ENCODE peak calls at places on chromosomes 6 and 20, in seven cellular contexts. U, E, K, I, C, H and Q are unnamed samples.

GRCh38 chr6:149015877-149016525 is 269.2 kb downstream of the UST start:
- DNase-seq in E (no peak), K (no peak), I (no peak), H (no peak), U (no peak), C (no peak), Q (no peak)

GRCh38 chr6:144581807-144582537 is 296.8 kb downstream of the UTRN start:
- DNase-seq in K (peak; percentile 25), I (peak; percentile 27), E (peak; percentile 44), H (peak; percentile 35), U (no peak), C (peak; percentile 23), Q (no peak)

GRCh38 chr6:130720076-130720475 is 107.1 kb upstream of the SMLR1 start:
- DNase-seq in H (no peak), E (no peak), K (no peak), C (no peak), U (no peak), I (no peak), Q (no peak)

GRCh38 chr20:63740070-63740500 is 509 bp downstream of the SLC2A4RG start:
- DNase-seq in U (peak; percentile 57), I (no peak), K (no peak), E (peak; percentile 7), H (no peak), C (peak; percentile 83), Q (no peak)

GRCh38 chr20:36181934-36182603 is 27.5 kb downstream of the EPB41L1 start:
- DNase-seq in E (peak; percentile 87), K (no peak), U (no peak), C (peak; percentile 28), H (peak; percentile 78), I (no peak), Q (no peak)

GRCh38 chr6:170174124-170174770 is 116.6 kb downstream of the DLL1 start:
- DNase-seq in E (no peak), H (no peak), K (no peak), C (no peak), I (no peak), U (peak; percentile 29), Q (no peak)

GRCh38 chr6:32967151-32968091 is 973 bp upstream of the BRD2 start:
- DNase-seq in E (peak; percentile 49), H (peak; percentile 87), U (peak; percentile 44), C (peak; percentile 47), K (peak; percentile 80), I (peak; percentile 73), Q (no peak)

GRCh38 chr6:86407128-86407527 is 530.2 kb upstream of the HTR1E start:
- DNase-seq in C (no peak), U (no peak), I (no peak), H (no peak), K (no peak), E (no peak), Q (no peak)

GRCh38 chr6:25537349-25538018 is 114.5 kb upstream of the SCGN start:
- DNase-seq in E (no peak), H (no peak), K (no peak), I (no peak), C (no peak), U (no peak), Q (no peak)

GRCh38 chr6:149636116-149636515 is 12.4 kb downstream of the KATNA1 start:
- DNase-seq in I (peak; percentile 41), K (peak; percentile 46), H (no peak), E (peak; percentile 63), C (no peak), U (no peak), Q (no peak)

GRCh38 chr6:165931675-165932074 is 236.0 kb downstream of the TBXT start:
- DNase-seq in H (no peak), C (no peak), E (no peak), K (no peak), U (no peak), I (no peak), Q (no peak)

GRCh38 chr20:35398660-35399144 is 13.1 kb downstream of the UQCC1 start:
- DNase-seq in I (no peak), K (no peak), E (peak; percentile 26), C (no peak), U (no peak), H (peak; percentile 30), Q (no peak)

GRCh38 chr6:52647199-52647598 is 23.7 kb upstream of the TMEM14A start:
- DNase-seq in E (peak; percentile 72), K (no peak), I (no peak), C (no peak), U (no peak), H (no peak), Q (no peak)

GRCh38 chr20:59365611-59366284 is 65.3 kb downstream of the EDN3 start:
- DNase-seq in I (no peak), H (no peak), K (no peak), U (no peak), E (no peak), C (no peak), Q (no peak)

GRCh38 chr6:11894212-11894611 is 115.6 kb upstream of the ADTRP start:
- DNase-seq in I (no peak), C (no peak), U (no peak), E (no peak), K (no peak), H (no peak), Q (no peak)

GRCh38 chr6:90940812-90941481 is 354.1 kb upstream of the MAP3K7 start:
- DNase-seq in I (peak; percentile 43), H (peak; percentile 44), K (peak; percentile 57), E (peak; percentile 66), C (peak; percentile 28), U (no peak), Q (peak; percentile 80)

GRCh38 chr20:11807070-11807741 is 110.5 kb upstream of the BTBD3 start:
- DNase-seq in I (no peak), U (no peak), E (peak; percentile 93), C (no peak), H (no peak), K (peak; percentile 30), Q (no peak)

GRCh38 chr6:88119769-88120168 is 46.4 kb downstream of the CNR1 start:
- DNase-seq in C (no peak), U (no peak), E (no peak), I (no peak), K (no peak), H (peak; percentile 4), Q (no peak)

GRCh38 chr6:166029506-166029905 is 138.1 kb downstream of the TBXT start:
- DNase-seq in U (no peak), C (no peak), E (peak; percentile 43), K (peak; percentile 73), I (no peak), H (no peak), Q (peak; percentile 8)

GRCh38 chr20:31719644-31720485 is 2.8 kb downstream of the BCL2L1 start:
- DNase-seq in U (no peak), C (no peak), I (no peak), K (peak; percentile 93), E (no peak), H (peak; percentile 99), Q (no peak)

DNA sequence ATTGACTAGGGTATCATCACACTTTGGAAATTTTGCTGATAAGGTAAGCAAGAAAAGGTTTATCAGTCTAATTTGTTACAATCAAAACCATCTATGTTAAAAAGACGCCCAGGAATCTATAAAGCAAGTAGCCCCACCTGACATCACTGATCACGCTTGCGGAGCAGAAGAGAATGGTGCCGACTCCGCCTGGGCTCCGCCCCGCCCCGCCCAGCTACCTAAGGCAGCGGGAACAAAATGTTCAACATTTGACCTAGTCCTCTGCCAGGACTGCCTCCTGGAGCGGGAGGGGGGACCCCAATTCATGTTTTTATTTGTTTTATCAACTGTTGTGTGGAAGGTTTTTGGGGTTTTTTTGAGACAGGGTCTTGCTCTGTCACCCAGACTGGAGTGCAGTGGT is 520.5 kb downstream of the PREX1 start:
- DNase-seq in H (no peak), E (no peak), U (no peak), C (no peak), K (no peak), I (no peak), Q (no peak)
- TF ChIP-seq CEBPB in H (no peak), E (no peak), U (no peak), C (no peak), K (no peak), I (no peak), Q (no peak)

GRCh38 chr6:118902731-118903130 is 8.8 kb downstream of the ASF1A start:
- DNase-seq in E (peak; percentile 36), H (no peak), K (no peak), C (no peak), U (no peak), I (no peak), Q (no peak)

GRCh38 chr6:118896339-118897136 is 2.6 kb downstream of the ASF1A start:
- DNase-seq in E (peak; percentile 69), I (peak; percentile 69), H (peak; percentile 78), U (no peak), C (peak; percentile 38), K (peak; percentile 68), Q (no peak)

GRCh38 chr6:118897386-118897785 is 3.4 kb downstream of the ASF1A start:
- DNase-seq in E (no peak), K (no peak), H (no peak), U (no peak), C (no peak), I (no peak), Q (no peak)

GRCh38 chr6:118903134-118903533 is 9.2 kb downstream of the ASF1A start:
- DNase-seq in C (no peak), U (no peak), E (no peak), K (no peak), I (no peak), H (no peak), Q (no peak)

DNA sequence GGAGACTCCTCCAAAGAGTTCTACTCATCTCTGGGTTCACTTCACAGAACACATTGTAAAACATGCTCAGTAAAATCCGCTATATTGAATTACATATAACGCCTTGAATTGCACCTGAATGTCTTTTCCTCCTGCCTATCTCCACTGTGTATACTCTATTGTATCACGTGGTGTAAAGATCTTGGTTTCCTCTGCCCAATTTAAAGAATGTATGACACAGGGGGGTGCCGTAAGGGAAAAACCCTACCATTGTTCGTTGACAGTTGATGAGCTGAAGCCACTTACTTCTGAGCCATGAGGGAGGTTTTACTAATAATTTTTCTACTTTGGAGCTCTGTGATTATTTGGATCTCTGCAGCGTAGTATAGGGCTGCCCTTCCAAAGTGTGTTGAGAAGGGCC is 6.0 kb downstream of the ASF1A start:
- DNase-seq in E (no peak), K (no peak), U (no peak), I (no peak), H (no peak), C (no peak), Q (no peak)
- TF ChIP-seq CEBPB in E (no peak), K (no peak), U (no peak), I (no peak), H (no peak), C (no peak), Q (no peak)

DNA sequence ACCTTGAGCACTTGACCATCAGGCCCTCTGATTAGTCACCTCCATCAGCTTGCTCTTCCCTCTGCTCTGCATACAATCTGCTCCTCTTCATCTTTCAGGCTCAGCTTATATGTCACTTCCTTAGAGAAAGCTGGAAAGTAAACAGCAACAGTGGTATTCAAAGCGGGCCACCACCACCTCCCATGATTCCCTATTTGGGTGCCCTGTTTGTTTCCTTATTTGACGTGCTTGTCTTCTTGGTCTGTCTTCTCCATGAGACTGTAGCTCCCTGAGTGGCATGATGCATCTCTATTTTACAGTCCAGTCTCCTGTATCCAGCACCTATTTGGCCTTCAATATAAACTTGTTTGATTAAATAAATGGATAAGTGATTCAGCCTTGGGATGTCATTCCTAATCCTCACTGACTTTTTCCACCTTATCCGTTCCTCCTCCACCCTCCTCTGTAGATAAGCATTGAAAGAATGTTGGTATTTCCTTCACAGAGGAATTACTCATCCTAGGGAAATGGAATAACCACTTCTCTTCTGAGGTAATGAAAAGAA is 102.8 kb upstream of the SGK1 start:
- DNase-seq in E (peak; percentile 90), K (peak; percentile 75), I (no peak), H (no peak), U (no peak), C (no peak), Q (no peak)
- TF ChIP-seq CEBPB in E (peak; percentile 13), K (no peak), I (no peak), H (no peak), U (no peak), C (no peak), Q (no peak)

GRCh38 chr6:73942581-73942980 is 246.6 kb downstream of the CD109 start:
- DNase-seq in U (no peak), C (no peak), H (peak; percentile 17), I (peak; percentile 59), K (peak; percentile 15), E (peak; percentile 79), Q (no peak)
- TF ChIP-seq CEBPB in U (no peak), C (no peak), H (no peak), I (peak; percentile 50), K (no peak), E (peak; percentile 54), Q (no peak)